ENCODE peak calls at places on chromosomes 16 and 17, in nine cellular contexts. F is stomach, D is tibial nerve, I is A549, S is ovary, N is transverse colon, X is GM12878, G is suprapubic skin, L is K562. V is an unnamed sample.

GRCh38 chr16:80015566-80015965 is 415.0 kb upstream of the MAF start:
- DNase-seq in F (no peak), D (no peak), I (no peak), S (no peak), N (no peak), X (no peak), G (no peak), L (no peak), V (no peak)

GRCh38 chr17:39125143-39125875 is 26.1 kb downstream of the PLXDC1 start:
- DNase-seq in F (no peak), D (no peak), I (no peak), S (no peak), N (no peak), X (no peak), G (no peak), L (no peak), V (no peak)

GRCh38 chr17:10192500-10192899 is 5.9 kb downstream of the GAS7 start:
- DNase-seq in F (no peak), D (no peak), I (no peak), S (no peak), N (no peak), X (no peak), G (no peak), L (no peak), V (no peak)

GRCh38 chr17:44565866-44566443 is 8.7 kb downstream of the FZD2 start:
- DNase-seq in F (no peak), D (no peak), I (no peak), S (no peak), N (no peak), X (no peak), G (no peak), L (no peak), V (no peak)

GRCh38 chr17:32875904-32876413 is 965 bp downstream of the MYO1D start:
- DNase-seq in F (no peak), D (no peak), I (no peak), S (no peak), N (no peak), X (no peak), G (no peak), L (no peak), V (no peak)

GRCh38 chr17:57211010-57211411 is 45.3 kb upstream of the MSI2 start:
- DNase-seq in F (no peak), D (no peak), I (peak), S (no peak), N (no peak), X (no peak), G (no peak), L (no peak), V (no peak)

GRCh38 chr17:33520404-33521032 is 227.4 kb upstream of the ASIC2 start:
- DNase-seq in F (peak), D (no peak), I (peak), S (peak), N (peak), X (no peak), G (no peak), L (peak), V (no peak)

GRCh38 chr16:85800321-85800669 is 800 bp downstream of the COX4I1 start:
- DNase-seq in F (no peak), D (no peak), I (no peak), S (no peak), N (no peak), X (no peak), G (no peak), L (peak), V (no peak)

GRCh38 chr16:81626181-81626674 is 152.9 kb upstream of the PLCG2 start:
- DNase-seq in F (no peak), D (no peak), I (no peak), S (no peak), N (no peak), X (no peak), G (no peak), L (no peak), V (no peak)

GRCh38 chr17:78884148-78884870 is 18.7 kb downstream of the CEP295NL start:
- DNase-seq in F (no peak), D (no peak), I (no peak), S (no peak), N (no peak), X (no peak), G (no peak), L (no peak), V (no peak)

GRCh38 chr17:44053130-44053872 is 13.2 kb downstream of the LSM12 start:
- DNase-seq in F (peak), D (no peak), I (no peak), S (no peak), N (no peak), X (no peak), G (no peak), L (no peak), V (no peak)

GRCh38 chr17:55432358-55433028 is 10.9 kb upstream of the MMD start:
- DNase-seq in F (no peak), D (no peak), I (no peak), S (no peak), N (no peak), X (no peak), G (no peak), L (no peak), V (no peak)

GRCh38 chr17:2051388-2052237 is 3.3 kb upstream of the HIC1 start:
- DNase-seq in F (no peak), D (no peak), I (no peak), S (peak), N (no peak), X (no peak), G (peak), L (no peak), V (peak)

GRCh38 chr17:17849863-17850373 is 13.1 kb upstream of the SREBF1 start:
- DNase-seq in F (peak), D (peak), I (no peak), S (peak), N (peak), X (peak), G (no peak), L (peak), V (no peak)

GRCh38 chr16:89986600-89986999 is 32.7 kb downstream of the DBNDD1 start:
- DNase-seq in F (no peak), D (no peak), I (no peak), S (no peak), N (no peak), X (no peak), G (no peak), L (no peak), V (no peak)

GRCh38 chr17:73255671-73256181 is 6.0 kb downstream of the CPSF4L start:
- DNase-seq in F (peak), D (no peak), I (peak), S (peak), N (peak), X (no peak), G (peak), L (peak), V (no peak)

GRCh38 chr17:67479119-67479517 is 102.0 kb downstream of the PITPNC1 start:
- DNase-seq in F (no peak), D (no peak), I (no peak), S (no peak), N (no peak), X (no peak), G (no peak), L (no peak), V (no peak)

GRCh38 chr17:35947156-35947585 is 3.7 kb upstream of the LYZL6 start:
- DNase-seq in F (peak), D (no peak), I (peak), S (no peak), N (peak), X (no peak), G (no peak), L (peak), V (no peak)

GRCh38 chr16:69105501-69106361 is at the start of gene HAS3:
- DNase-seq in F (peak), D (no peak), I (peak), S (peak), N (peak), X (no peak), G (peak), L (peak), V (no peak)

GRCh38 chr16:5851583-5851982 is 754.0 kb upstream of the EEF2KMT start:
- DNase-seq in F (no peak), D (no peak), I (no peak), S (no peak), N (no peak), X (no peak), G (no peak), L (no peak), V (no peak)

GRCh38 chr17:17119533-17119932 is 77.3 kb downstream of the MPRIP start:
- DNase-seq in F (peak), D (no peak), I (no peak), S (no peak), N (peak), X (peak), G (no peak), L (no peak), V (no peak)

GRCh38 chr17:49971848-49972485 is 3.0 kb downstream of the DLX4 start:
- DNase-seq in F (no peak), D (no peak), I (no peak), S (peak), N (no peak), X (no peak), G (no peak), L (peak), V (no peak)
- H3K4me3 ChIP-seq in F (no peak), D (no peak), I (no peak), S (no peak), N (no peak), X (no peak), G (peak), L (no peak), V (no peak)

GRCh38 chr17:49748791-49749190 is 15.1 kb downstream of the FAM117A start:
- DNase-seq in F (no peak), D (no peak), I (no peak), S (no peak), N (peak), X (peak), G (no peak), L (no peak), V (no peak)
- H3K27ac ChIP-seq in F (no peak), D (no peak), I (no peak), S (no peak), N (peak), X (peak), G (no peak), L (no peak), V (no peak)

GRCh38 chr17:75693500-75694481 is 26.7 kb downstream of the SAP30BP start:
- DNase-seq in F (no peak), D (peak), I (peak), S (no peak), N (peak), X (no peak), G (peak), L (no peak), V (peak)
- TF ChIP-seq EP300 in F (peak), D (peak), I (no peak), S (no peak), N (no peak), X (no peak), G (no peak), L (no peak), V (peak)

GRCh38 chr17:60390223-60390622 is 1.7 kb downstream of the USP32 start:
- DNase-seq in F (no peak), D (no peak), I (no peak), S (no peak), N (no peak), X (no peak), G (no peak), L (peak), V (no peak)
- H3K4me3 ChIP-seq in F (peak), D (peak), I (peak), S (no peak), N (no peak), X (peak), G (peak), L (peak), V (peak)

GRCh38 chr17:792277-792676 is 10.1 kb downstream of the MRM3 start:
- DNase-seq in F (no peak), D (no peak), I (peak), S (no peak), N (no peak), X (no peak), G (no peak), L (no peak), V (peak)
- H3K27ac ChIP-seq in F (no peak), D (no peak), I (no peak), S (no peak), N (no peak), X (no peak), G (no peak), L (no peak), V (peak)

GRCh38 chr16:47924950-47925349 is 230.8 kb downstream of the ABCC12 start:
- DNase-seq in F (no peak), D (no peak), I (no peak), S (no peak), N (no peak), X (no peak), G (no peak), L (no peak), V (no peak)

GRCh38 chr16:47928008-47928407 is 227.8 kb downstream of the ABCC12 start:
- DNase-seq in F (no peak), D (no peak), I (no peak), S (no peak), N (no peak), X (no peak), G (no peak), L (peak), V (no peak)

GRCh38 chr16:47921535-47921934 is 234.3 kb downstream of the ABCC12 start:
- DNase-seq in F (no peak), D (no peak), I (no peak), S (no peak), N (no peak), X (no peak), G (no peak), L (no peak), V (no peak)

GRCh38 chr16:47925811-47926460 is 229.9 kb downstream of the ABCC12 start:
- DNase-seq in F (no peak), D (no peak), I (no peak), S (no peak), N (no peak), X (no peak), G (no peak), L (no peak), V (no peak)

DNA sequence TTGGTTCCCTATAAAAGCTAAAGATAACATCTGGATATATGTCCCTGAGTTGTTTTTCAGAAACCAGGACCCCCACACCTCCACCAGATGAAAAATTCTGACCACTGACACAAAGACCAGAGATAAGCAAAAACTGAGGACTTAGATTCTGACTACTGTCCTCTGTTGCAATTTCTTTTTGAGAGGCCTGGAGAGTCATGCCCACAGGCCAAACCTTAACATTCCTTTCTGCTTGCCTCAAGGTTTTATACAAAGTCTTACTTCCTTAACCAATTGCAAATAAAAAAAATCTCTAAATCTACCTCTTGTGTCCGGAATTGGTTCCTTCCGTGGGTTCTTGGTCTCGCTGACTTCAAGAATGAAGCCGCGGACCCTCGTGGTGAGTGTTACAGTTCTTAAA is 228.5 kb downstream of the ABCC12 start:
- DNase-seq in F (no peak), D (no peak), I (no peak), S (no peak), N (no peak), X (no peak), G (no peak), L (no peak), V (no peak)
- TF ChIP-seq EP300 in F (no peak), D (no peak), I (no peak), S (no peak), N (no peak), X (no peak), G (no peak), L (no peak), V (no peak)

V was measured in sigmoid colon.